ENCODE peak calls at places on chromosomes 7 and 10, in eight cellular contexts. F, T, B, Q, E, S, J and U are unnamed samples. For H3K4me1, the result is how much of the 10 kb centered on the place peaks cover.

GRCh38 chr7:30752979-30753378 is 1.0 kb downstream of the INMT start:
- DNase-seq in F (peak), T (peak), B (no peak), Q (no peak), E (peak), S (peak), J (peak), U (peak)

GRCh38 chr7:3215624-3216585 is 85.1 kb upstream of the SDK1 start:
- DNase-seq in F (peak), T (no peak), B (no peak), Q (no peak), E (peak), S (no peak), J (no peak), U (no peak)

GRCh38 chr7:3882782-3883181 is 581.7 kb downstream of the SDK1 start:
- DNase-seq in F (no peak), T (no peak), B (no peak), Q (no peak), E (no peak), S (no peak), J (no peak), U (no peak)

GRCh38 chr10:74962517-74962916 is 136.1 kb downstream of the KAT6B start:
- DNase-seq in F (no peak), T (no peak), B (no peak), Q (no peak), E (no peak), S (no peak), J (no peak), U (no peak)

GRCh38 chr7:21967500-21968099 is 21.9 kb upstream of the CDCA7L start:
- DNase-seq in F (no peak), T (no peak), B (no peak), Q (no peak), E (no peak), S (peak), J (no peak), U (no peak)

GRCh38 chr10:75438275-75438674 is 6.9 kb downstream of the LRMDA start:
- DNase-seq in F (peak), T (no peak), B (peak), Q (no peak), E (no peak), S (no peak), J (no peak), U (no peak)

GRCh38 chr7:131525820-131526219 is 30.6 kb downstream of the PODXL start:
- DNase-seq in F (no peak), T (no peak), B (no peak), Q (peak), E (no peak), S (no peak), J (no peak), U (peak)

GRCh38 chr10:77493851-77494788 is 143.5 kb downstream of the KCNMA1 start:
- DNase-seq in F (no peak), T (no peak), B (peak), Q (peak), E (no peak), S (no peak), J (no peak), U (no peak)

GRCh38 chr10:35637456-35637855 is 4.6 kb downstream of the FZD8 start:
- DNase-seq in F (no peak), T (no peak), B (no peak), Q (no peak), E (no peak), S (no peak), J (no peak), U (no peak)

GRCh38 chr7:2821161-2821841 is 22.8 kb downstream of the GNA12 start:
- DNase-seq in F (no peak), T (no peak), B (no peak), Q (peak), E (peak), S (no peak), J (no peak), U (no peak)

GRCh38 chr10:73814896-73815718 is 3.7 kb upstream of the NDST2 start:
- DNase-seq in F (no peak), T (no peak), B (no peak), Q (peak), E (no peak), S (no peak), J (no peak), U (no peak)

GRCh38 chr10:112565434-112566053 is 118.5 kb downstream of the VTI1A start:
- DNase-seq in F (peak), T (no peak), B (peak), Q (peak), E (peak), S (peak), J (peak), U (no peak)

GRCh38 chr7:12970626-12971025 is 283.2 kb downstream of the ARL4A start:
- DNase-seq in F (no peak), T (no peak), B (no peak), Q (no peak), E (no peak), S (no peak), J (no peak), U (no peak)

GRCh38 chr10:103584216-103585010 is 90.9 kb downstream of the NEURL1 start:
- DNase-seq in F (no peak), T (peak), B (no peak), Q (no peak), E (no peak), S (no peak), J (peak), U (no peak)

GRCh38 chr7:116809636-116810266 is 52.6 kb upstream of the CAPZA2 start:
- DNase-seq in F (no peak), T (no peak), B (peak), Q (peak), E (peak), S (no peak), J (peak), U (no peak)

GRCh38 chr10:88004451-88004850 is 141.0 kb downstream of the PTEN start:
- DNase-seq in F (no peak), T (no peak), B (no peak), Q (no peak), E (no peak), S (no peak), J (no peak), U (no peak)

GRCh38 chr10:68987611-68988010 is 992 bp upstream of the KIFBP start:
- DNase-seq in F (no peak), T (no peak), B (no peak), Q (no peak), E (no peak), S (no peak), J (no peak), U (no peak)

GRCh38 chr10:68989317-68989990 is 851 bp downstream of the KIFBP start:
- DNase-seq in F (no peak), T (no peak), B (no peak), Q (no peak), E (no peak), S (no peak), J (no peak), U (no peak)

GRCh38 chr10:68997216-68997615 is 8.6 kb downstream of the KIFBP start:
- DNase-seq in F (no peak), T (no peak), B (no peak), Q (no peak), E (no peak), S (no peak), J (no peak), U (no peak)

GRCh38 chr10:68988530-68989316 is at the start of gene KIFBP:
- DNase-seq in F (peak), T (peak), B (peak), Q (peak), E (peak), S (peak), J (peak), U (peak)

DNA sequence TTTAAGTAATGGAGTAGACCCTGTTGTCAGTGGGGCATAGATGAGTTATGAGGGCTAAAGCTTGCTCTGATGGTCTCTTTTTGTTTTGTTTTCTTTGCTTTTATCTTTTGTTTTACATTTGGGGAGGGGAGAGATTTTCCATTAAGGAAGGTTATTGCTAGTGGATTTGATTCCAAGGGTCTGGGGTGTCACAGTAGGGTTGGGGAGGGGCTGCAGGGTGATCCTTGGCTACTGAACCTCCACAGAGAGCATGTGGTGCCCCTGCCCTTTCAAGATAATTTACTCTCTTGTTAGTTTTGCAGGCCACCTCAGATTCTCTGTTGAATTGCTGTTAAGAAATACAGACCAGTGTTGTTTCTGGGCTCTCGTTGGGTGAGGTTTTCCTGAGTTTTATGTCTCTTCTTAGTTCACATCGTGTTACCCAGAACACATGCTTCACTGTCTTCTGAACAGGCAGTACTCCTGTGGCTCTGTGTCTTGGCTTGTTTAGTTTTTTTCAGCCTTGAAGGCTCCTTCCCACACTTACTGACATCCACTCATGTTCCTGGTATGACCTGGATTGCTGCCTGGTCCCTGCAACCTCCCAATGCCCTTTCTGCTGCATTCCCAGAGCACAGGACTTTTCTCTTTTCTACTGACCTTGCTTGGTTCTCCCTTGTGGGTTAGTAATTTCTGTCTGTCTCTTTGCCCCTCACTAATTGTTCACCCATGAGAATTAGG is 4.3 kb downstream of the KIFBP start:
- DNase-seq in F (peak), T (peak), B (no peak), Q (no peak), E (peak), S (peak), J (peak), U (peak)
- H3K4me3 ChIP-seq in F (no peak), T (no peak), B (no peak), Q (no peak), E (no peak), S (no peak), J (no peak), U (no peak)

GRCh38 chr7:159088016-159088865 is 56.4 kb downstream of the VIPR2 start:
- DNase-seq in F (no peak), T (no peak), B (no peak), Q (no peak), E (no peak), S (peak), J (peak), U (no peak)
- H3K4me1 ChIP-seq in F (under half), T (under half), B (under half), Q (under half), E (under half), S (under half), J (under half), U (under half)

GRCh38 chr10:117362313-117362712 is 12.9 kb downstream of the PDZD8 start:
- DNase-seq in F (no peak), T (no peak), B (no peak), Q (no peak), E (no peak), S (no peak), J (no peak), U (no peak)
- TF ChIP-seq POLR2A in F (no peak), T (no peak), B (no peak), Q (no peak), E (no peak), S (no peak), J (no peak), U (no peak)

GRCh38 chr7:26664735-26665420 is 199.5 kb downstream of the SKAP2 start:
- DNase-seq in F (no peak), T (no peak), B (no peak), Q (no peak), E (peak), S (peak), J (peak), U (no peak)
- H3K4me3 ChIP-seq in F (no peak), T (no peak), B (no peak), Q (no peak), E (no peak), S (no peak), J (no peak), U (no peak)

GRCh38 chr10:70974920-70975319 is 86.6 kb upstream of the PCBD1 start:
- DNase-seq in F (no peak), T (no peak), B (no peak), Q (no peak), E (no peak), S (no peak), J (no peak), U (no peak)
- H3K4me1 ChIP-seq in F (under half), T (under half), B (under half), Q (under half), E (under half), S (under half), J (under half), U (under half)

GRCh38 chr7:100632951-100633717 is 8.2 kb downstream of the TFR2 start:
- DNase-seq in F (peak), T (peak), B (no peak), Q (peak), E (peak), S (peak), J (peak), U (no peak)
- TF ChIP-seq POLR2A in F (no peak), T (no peak), B (no peak), Q (peak), E (no peak), S (no peak), J (no peak), U (no peak)

GRCh38 chr7:141073173-141073640 is 657 bp upstream of the TMEM178B start:
- DNase-seq in F (no peak), T (peak), B (peak), Q (peak), E (peak), S (peak), J (peak), U (peak)
- H3K4me3 ChIP-seq in F (peak), T (peak), B (peak), Q (peak), E (peak), S (peak), J (peak), U (peak)

GRCh38 chr10:95450188-95450587 is 111.0 kb downstream of the SORBS1 start:
- DNase-seq in F (no peak), T (no peak), B (no peak), Q (no peak), E (no peak), S (no peak), J (no peak), U (no peak)
- H3K4me1 ChIP-seq in F (under half), T (under half), B (half or more), Q (under half), E (under half), S (under half), J (under half), U (half or more)